ENCODE peak calls at places on chromosomes 4 and X, in four cellular contexts. Y is heart left ventricle, I is esophagus squamous epithelium, H is suprapubic skin. K is an unnamed sample. For H3K4me1, the result is how much of the 10 kb centered on the place peaks cover.

GRCh38 chr4:158121203-158121586 is 51.6 kb downstream of the GASK1B start:
- DNase-seq in Y (peak), H (no peak), I (no peak), K (no peak)

GRCh38 chr4:160026720-160027119 is 923.8 kb downstream of the RAPGEF2 start:
- DNase-seq in Y (no peak), I (no peak), H (no peak), K (no peak)

GRCh38 chr4:99885063-99885664 is 9.1 kb downstream of the LAMTOR3 start:
- DNase-seq in H (no peak), Y (no peak), I (no peak), K (no peak)

GRCh38 chrX:11540532-11541377 is 125.0 kb downstream of the ARHGAP6 start:
- DNase-seq in I (no peak), H (no peak), Y (no peak), K (no peak)

GRCh38 chr4:4270529-4270928 is 19.4 kb downstream of the LYAR start:
- DNase-seq in I (no peak), Y (no peak), H (no peak), K (no peak)

GRCh38 chr4:6222761-6223292 is 22.5 kb upstream of the JAKMIP1 start:
- DNase-seq in H (no peak), I (no peak), Y (no peak), K (no peak)

GRCh38 chr4:103754844-103755243 is 35.1 kb upstream of the TACR3 start:
- DNase-seq in I (no peak), Y (no peak), H (no peak), K (peak)

GRCh38 chrX:70479197-70479969 is 34.7 kb downstream of the DLG3 start:
- DNase-seq in I (no peak), H (no peak), Y (no peak), K (no peak)

GRCh38 chr4:157222764-157223145 is 2.2 kb downstream of the GRIA2 start:
- DNase-seq in Y (no peak), I (no peak), H (no peak), K (no peak)

GRCh38 chrX:20665441-20665840 is 398.7 kb upstream of the RPS6KA3 start:
- DNase-seq in Y (no peak), I (no peak), H (no peak), K (no peak)

GRCh38 chr4:140711910-140712309 is 44.3 kb downstream of the TBC1D9 start:
- DNase-seq in I (no peak), Y (no peak), H (no peak), K (no peak)

GRCh38 chrX:45849261-45849660 is 648.6 kb upstream of the DIPK2B start:
- DNase-seq in Y (no peak), H (no peak), I (no peak), K (peak)

GRCh38 chrX:69493193-69493592 is 10.9 kb upstream of the NALF2 start:
- DNase-seq in Y (no peak), I (no peak), H (no peak), K (peak)

GRCh38 chrX:13747836-13748235 is 13.3 kb downstream of the OFD1 start:
- DNase-seq in I (no peak), Y (no peak), H (no peak), K (peak)

GRCh38 chr4:25190407-25190806 is 30.2 kb upstream of the SEPSECS start:
- DNase-seq in H (no peak), I (no peak), Y (no peak), K (no peak)

GRCh38 chr4:26175016-26175786 is 145.6 kb upstream of the RBPJ start:
- DNase-seq in Y (no peak), I (no peak), H (no peak), K (no peak)

GRCh38 chr4:181077416-181077815 is 1165.8 kb upstream of the TENM3 start:
- DNase-seq in H (no peak), Y (no peak), I (no peak), K (no peak)

GRCh38 chrX:40166582-40166981 is 68.8 kb upstream of the BCOR start:
- DNase-seq in H (no peak), I (no peak), Y (no peak), K (no peak)

GRCh38 chrX:56968980-56969379 is 26.4 kb downstream of the SPIN3 start:
- DNase-seq in Y (no peak), H (no peak), I (no peak), K (no peak)

GRCh38 chr4:4890574-4891260 is 31.3 kb downstream of the MSX1 start:
- DNase-seq in I (no peak), H (peak), Y (no peak), K (no peak)

GRCh38 chr4:183444953-183445543 is 612 bp downstream of the CDKN2AIP start:
- DNase-seq in I (no peak), H (peak), Y (peak), K (peak)

GRCh38 chr4:183450108-183450507 is 5.7 kb downstream of the CDKN2AIP start:
- DNase-seq in Y (no peak), I (no peak), H (no peak), K (no peak)

GRCh38 chr4:183448436-183448835 is 4.0 kb downstream of the CDKN2AIP start:
- DNase-seq in H (no peak), Y (no peak), I (no peak), K (no peak)

GRCh38 chr4:183449193-183449888 is 4.9 kb downstream of the CDKN2AIP start:
- DNase-seq in H (no peak), I (no peak), Y (no peak), K (no peak)

GRCh38 chr4:183447646-183448045 is 3.2 kb downstream of the CDKN2AIP start:
- DNase-seq in Y (no peak), I (no peak), H (no peak), K (no peak)
- H3K4me1 ChIP-seq in Y (half or more), I (under half), H (under half), K (under half)

GRCh38 chr4:123398151-123398802 is 1.7 kb downstream of the SPRY1 start:
- DNase-seq in I (no peak), H (no peak), Y (peak), K (peak)
- TF ChIP-seq POLR2A in I (no peak), H (no peak), Y (no peak), K (peak)

DNA sequence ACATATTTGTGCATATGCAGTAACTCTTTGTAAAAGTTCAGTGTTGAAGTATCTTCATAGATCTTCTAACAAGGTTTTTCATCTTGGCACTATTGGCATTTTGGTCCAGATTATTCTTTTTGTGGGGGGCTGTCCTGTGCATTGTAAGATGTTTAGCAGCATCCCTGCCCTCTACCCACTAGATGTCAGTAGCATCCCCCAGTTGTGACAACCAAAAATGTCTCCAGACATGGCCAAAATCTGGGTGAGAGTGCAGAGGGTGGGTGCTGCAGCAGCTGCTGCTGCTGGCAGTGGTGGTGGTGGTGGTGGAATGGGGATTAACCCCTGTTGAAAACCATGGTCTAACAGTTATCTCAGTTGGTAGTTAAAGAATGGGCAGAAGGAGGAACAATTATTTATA is 370.0 kb downstream of the GPAT3 start:
- DNase-seq in H (no peak), I (no peak), Y (no peak), K (no peak)
- H3K4me1 ChIP-seq in H (under half), I (under half), Y (under half), K (under half)

DNA sequence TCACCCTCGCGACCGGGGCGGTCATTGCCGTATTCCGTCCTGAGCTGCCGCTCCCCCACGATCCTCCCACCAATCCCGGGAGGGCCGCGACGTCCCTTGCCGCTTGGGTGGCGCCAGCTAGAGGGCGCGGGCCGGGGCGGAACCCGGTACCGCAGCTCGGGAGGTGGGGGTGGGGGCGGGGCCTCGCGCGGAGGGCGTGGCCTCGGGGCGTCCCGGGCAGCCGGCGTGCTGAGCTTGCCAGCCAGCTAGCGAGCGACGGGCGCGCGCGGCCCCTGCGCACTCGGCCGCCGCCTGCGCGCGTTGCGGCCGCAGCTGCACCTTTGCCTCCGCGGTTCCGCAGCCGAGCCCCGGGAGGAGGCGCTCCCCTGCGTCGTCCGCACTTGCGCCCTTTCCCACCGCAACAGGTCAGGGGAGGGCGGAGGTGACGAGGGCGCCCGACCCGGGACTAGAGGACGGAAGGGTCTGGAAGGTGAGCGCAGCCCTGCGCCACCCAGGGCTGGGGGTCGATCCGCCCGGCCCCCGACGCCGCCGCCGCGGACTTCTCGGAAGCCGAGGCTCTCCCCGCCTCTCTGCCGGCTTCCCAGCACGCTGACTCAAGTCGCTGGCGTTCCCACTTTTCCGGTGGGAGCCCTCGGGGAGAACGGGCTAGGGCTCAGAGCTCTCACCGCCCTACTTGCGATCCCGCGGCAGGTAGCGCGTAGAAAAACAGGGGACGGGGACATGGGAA is at the start of gene AFF1:
- DNase-seq in H (peak), Y (peak), I (peak), K (peak)
- TF ChIP-seq POLR2A in H (peak), Y (peak), I (peak), K (no peak)

DNA sequence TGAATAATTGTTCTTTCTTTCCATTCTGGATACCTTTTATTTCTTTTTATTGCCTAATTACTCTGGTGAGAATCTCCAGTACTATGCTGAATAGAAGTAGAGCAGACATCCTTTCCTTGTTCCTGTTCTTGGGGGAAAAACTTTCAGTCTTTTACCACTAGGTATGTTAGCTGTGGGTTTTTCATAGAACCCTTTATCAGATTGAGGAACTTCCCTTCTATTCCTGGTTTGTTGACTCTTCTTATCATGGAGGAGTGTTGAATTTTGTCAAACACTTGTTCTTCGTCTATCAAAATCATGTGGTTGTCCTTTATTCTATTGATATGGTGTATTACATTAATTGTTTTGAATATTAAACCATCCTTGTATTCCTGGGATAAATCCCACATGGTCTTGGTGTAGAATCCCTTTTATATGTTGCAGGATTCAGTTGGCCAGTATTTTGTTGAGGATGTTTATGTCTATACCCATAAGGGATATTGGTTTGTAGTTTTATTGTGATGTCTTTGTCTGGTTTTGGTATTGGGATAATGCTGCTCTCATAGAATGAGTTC is 23.6 kb downstream of the SH3BP2 start:
- DNase-seq in Y (no peak), H (no peak), I (no peak), K (no peak)
- H3K4me1 ChIP-seq in Y (under half), H (half or more), I (under half), K (under half)

GRCh38 chr4:130563185-130563890 is 1467.4 kb downstream of the C4orf33 start:
- DNase-seq in I (no peak), Y (peak), H (no peak), K (peak)
- TF ChIP-seq POLR2A in I (no peak), Y (no peak), H (no peak), K (no peak)

GRCh38 chr4:76002176-76002575 is 5.1 kb downstream of the CXCL9 start:
- DNase-seq in H (no peak), Y (no peak), I (no peak), K (no peak)
- H3K4me1 ChIP-seq in H (under half), Y (under half), I (under half), K (under half)

GRCh38 chrX:103356023-103356798 is at the start of gene TCEAL9:
- DNase-seq in I (no peak), H (no peak), Y (peak), K (peak)
- TF ChIP-seq POLR2A in I (no peak), H (peak), Y (no peak), K (peak)

GRCh38 chr4:168884251-168885124 is 125.6 kb downstream of the CBR4 start:
- DNase-seq in Y (no peak), H (no peak), I (no peak), K (no peak)

GRCh38 chr4:168885416-168885815 is 124.6 kb downstream of the CBR4 start:
- DNase-seq in I (no peak), H (no peak), Y (no peak), K (no peak)

GRCh38 chr4:168882650-168883233 is 127.3 kb downstream of the CBR4 start:
- DNase-seq in I (no peak), Y (no peak), H (no peak), K (peak)

GRCh38 chr4:168881754-168882153 is 128.3 kb downstream of the CBR4 start:
- DNase-seq in Y (no peak), I (no peak), H (no peak), K (peak)

GRCh38 chr4:168883513-168883912 is 126.5 kb downstream of the CBR4 start:
- DNase-seq in I (no peak), H (no peak), Y (no peak), K (no peak)
- H3K4me1 ChIP-seq in I (under half), H (half or more), Y (half or more), K (under half)